ENCODE peak calls at places on chromosome X, in four cellular contexts. I is neural progenitor cell, H is T-helper 2 cell, S is T-helper 1 cell. P is an unnamed sample.

GRCh38 chrX:47148946-47149345 is 3.9 kb downstream of the RBM10 start:
- DNase-seq in I (no peak), S (no peak), H (peak), P (no peak)

GRCh38 chrX:15471016-15471415 is 22.1 kb downstream of the PIR start:
- DNase-seq in S (peak), I (peak), H (peak), P (peak)

GRCh38 chrX:17405225-17405969 is 30.4 kb downstream of the NHS start:
- DNase-seq in I (no peak), H (no peak), S (no peak), P (no peak)

GRCh38 chrX:119726900-119727555 is 31.4 kb upstream of the SOWAHD start:
- DNase-seq in S (no peak), H (peak), I (no peak), P (no peak)

GRCh38 chrX:43552166-43552565 is 103.9 kb upstream of the MAOA start:
- DNase-seq in I (no peak), S (no peak), H (no peak), P (no peak)

GRCh38 chrX:119398974-119399771 is at the start of gene SLC25A43:
- DNase-seq in I (peak), H (peak), S (peak), P (peak)

GRCh38 chrX:105822138-105823091 is at the start of gene NRK:
- DNase-seq in I (peak), H (no peak), S (peak), P (no peak)

GRCh38 chrX:104987063-104987462 is 233.4 kb downstream of the TEX13A start:
- DNase-seq in I (no peak), H (no peak), S (no peak), P (no peak)

GRCh38 chrX:10656214-10656613 is 35.8 kb upstream of the MID1 start:
- DNase-seq in S (no peak), I (no peak), H (no peak), P (no peak)

GRCh38 chrX:69195810-69196209 is 30.6 kb upstream of the PJA1 start:
- DNase-seq in S (no peak), H (no peak), I (no peak), P (no peak)

GRCh38 chrX:12825801-12826200 is 34.6 kb downstream of the PRPS2 start:
- DNase-seq in I (no peak), S (no peak), H (no peak), P (no peak)

GRCh38 chrX:123713841-123714240 is 19.0 kb downstream of the THOC2 start:
- DNase-seq in S (no peak), H (no peak), I (no peak), P (no peak)

GRCh38 chrX:122475306-122475705 is 708.8 kb upstream of the GRIA3 start:
- DNase-seq in S (no peak), I (no peak), H (no peak), P (no peak)

GRCh38 chrX:109886122-109886761 is 116.7 kb upstream of the TMEM164 start:
- DNase-seq in I (peak), S (no peak), H (peak), P (peak)

GRCh38 chrX:9352683-9353430 is 112.0 kb upstream of the TBL1X start:
- DNase-seq in I (no peak), H (peak), S (no peak), P (peak)

GRCh38 chrX:132533409-132533808 is 44.6 kb upstream of the MBNL3 start:
- DNase-seq in S (no peak), I (no peak), H (no peak), P (no peak)

GRCh38 chrX:101749436-101749835 is 89.8 kb upstream of the ARMCX2 start:
- DNase-seq in S (no peak), I (no peak), H (no peak), P (no peak)

GRCh38 chrX:63929608-63930007 is 144.6 kb upstream of the ARHGEF9 start:
- DNase-seq in H (no peak), S (no peak), I (no peak), P (no peak)

GRCh38 chrX:17192111-17192510 is 182.9 kb upstream of the NHS start:
- DNase-seq in H (no peak), I (no peak), S (no peak), P (no peak)

GRCh38 chrX:85084770-85085393 is 81.2 kb downstream of the APOOL start:
- DNase-seq in I (peak), H (peak), S (no peak), P (no peak)

GRCh38 chrX:63735882-63736281 is 49.1 kb downstream of the ARHGEF9 start:
- DNase-seq in H (no peak), I (no peak), S (no peak), P (no peak)

P was measured in lower lobe of right lung.